ENCODE peak calls at places on chromosomes 2 and 18, in four cellular contexts. X is A549, M is GM12878, F is K562. N is an unnamed sample.

GRCh38 chr2:155310589-155310988 is 612.1 kb downstream of the KCNJ3 start:
- DNase-seq in M (no peak), X (peak), F (peak), N (no peak)

GRCh38 chr2:223908304-223909047 is 36.7 kb downstream of the WDFY1 start:
- DNase-seq in M (no peak), F (no peak), X (no peak), N (peak)

GRCh38 chr2:70732736-70733427 is 35.1 kb downstream of the ADD2 start:
- DNase-seq in X (no peak), M (no peak), F (no peak), N (no peak)

GRCh38 chr2:219002395-219003266 is 9.4 kb upstream of the CRYBA2 start:
- DNase-seq in F (peak), M (no peak), X (peak), N (peak)

GRCh38 chr2:136247204-136247990 is 129.4 kb upstream of the CXCR4 start:
- DNase-seq in M (no peak), F (peak), X (no peak), N (peak)

GRCh38 chr2:209501579-209501978 is 77.7 kb downstream of the MAP2 start:
- DNase-seq in M (no peak), F (no peak), X (no peak), N (peak)

GRCh38 chr2:15096873-15097272 is 464.3 kb downstream of the NBAS start:
- DNase-seq in M (no peak), F (no peak), X (no peak), N (no peak)

GRCh38 chr2:236553522-236553921 is 16.1 kb upstream of the ACKR3 start:
- DNase-seq in M (no peak), F (no peak), X (no peak), N (no peak)

GRCh38 chr18:2903006-2903405 is 56.2 kb downstream of the EMILIN2 start:
- DNase-seq in X (no peak), M (no peak), F (peak), N (no peak)

GRCh38 chr18:11761553-11761952 is 72.5 kb downstream of the GNAL start:
- DNase-seq in X (no peak), F (peak), M (no peak), N (no peak)

GRCh38 chr2:152445791-152446201 is 110.8 kb downstream of the FMNL2 start:
- DNase-seq in X (peak), M (no peak), F (no peak), N (no peak)

GRCh38 chr2:187453078-187453641 is 5.1 kb upstream of the CALCRL start:
- DNase-seq in X (peak), M (no peak), F (peak), N (no peak)

GRCh38 chr18:3456686-3457069 is 6.7 kb downstream of the TGIF1 start:
- DNase-seq in X (no peak), F (no peak), M (no peak), N (no peak)

GRCh38 chr2:96945011-96945410 is 41.4 kb downstream of the FAM178B start:
- DNase-seq in F (no peak), X (no peak), M (no peak), N (no peak)

GRCh38 chr18:59514193-59514592 is 155.1 kb upstream of the LMAN1 start:
- DNase-seq in X (no peak), M (no peak), F (peak), N (no peak)

GRCh38 chr2:101012706-101013181 is 10.7 kb downstream of the RPL31 start:
- DNase-seq in F (peak), M (no peak), X (no peak), N (peak)

GRCh38 chr18:58721586-58722160 is 50.4 kb downstream of the MALT1 start:
- DNase-seq in F (no peak), M (no peak), X (no peak), N (no peak)

GRCh38 chr2:579961-580360 is 97.2 kb downstream of the TMEM18 start:
- DNase-seq in X (no peak), F (no peak), M (no peak), N (no peak)

GRCh38 chr18:24094561-24094960 is 44.3 kb upstream of the CABYR start:
- DNase-seq in X (no peak), F (no peak), M (no peak), N (no peak)

GRCh38 chr2:220134756-220135534 is 507.5 kb downstream of the SLC4A3 start:
- DNase-seq in X (no peak), M (no peak), F (no peak), N (no peak)

GRCh38 chr2:238337846-238338245 is 17.5 kb downstream of the TRAF3IP1 start:
- DNase-seq in F (no peak), X (no peak), M (no peak), N (no peak)

GRCh38 chr18:74511823-74512222 is 15.7 kb downstream of the CNDP2 start:
- DNase-seq in M (no peak), X (no peak), F (no peak), N (no peak)

GRCh38 chr18:10142056-10142455 is 228.2 kb downstream of the VAPA start:
- DNase-seq in X (no peak), F (no peak), M (no peak), N (no peak)

GRCh38 chr2:61356261-61356957 is 114.5 kb downstream of the USP34 start:
- DNase-seq in M (no peak), X (no peak), F (no peak), N (no peak)

GRCh38 chr2:76958749-76959148 is 563.4 kb downstream of the LRRTM4 start:
- DNase-seq in F (peak), M (no peak), X (no peak), N (no peak)

GRCh38 chr18:58015045-58015444 is 29.0 kb upstream of the NEDD4L start:
- DNase-seq in X (no peak), F (no peak), M (peak), N (no peak)

GRCh38 chr18:76495435-76496199 is 575 bp upstream of the ZNF516 start:
- DNase-seq in F (no peak), X (peak), M (no peak), N (peak)

GRCh38 chr2:234954551-234954992 is 2.8 kb downstream of the SH3BP4 start:
- DNase-seq in X (no peak), M (no peak), F (no peak), N (peak)

GRCh38 chr2:191386938-191387536 is 141.8 kb downstream of the MYO1B start:
- DNase-seq in X (no peak), F (no peak), M (no peak), N (no peak)

GRCh38 chr2:240335061-240335460 is 100.4 kb upstream of the GPC1 start:
- DNase-seq in X (no peak), M (no peak), F (no peak), N (no peak)

GRCh38 chr2:240333985-240334384 is 101.5 kb upstream of the GPC1 start:
- DNase-seq in F (no peak), X (no peak), M (no peak), N (peak)

GRCh38 chr2:240338274-240338673 is 97.2 kb upstream of the GPC1 start:
- DNase-seq in X (no peak), M (no peak), F (no peak), N (no peak)

GRCh38 chr2:240339411-240340360 is 95.8 kb upstream of the GPC1 start:
- DNase-seq in F (no peak), M (no peak), X (no peak), N (no peak)

DNA sequence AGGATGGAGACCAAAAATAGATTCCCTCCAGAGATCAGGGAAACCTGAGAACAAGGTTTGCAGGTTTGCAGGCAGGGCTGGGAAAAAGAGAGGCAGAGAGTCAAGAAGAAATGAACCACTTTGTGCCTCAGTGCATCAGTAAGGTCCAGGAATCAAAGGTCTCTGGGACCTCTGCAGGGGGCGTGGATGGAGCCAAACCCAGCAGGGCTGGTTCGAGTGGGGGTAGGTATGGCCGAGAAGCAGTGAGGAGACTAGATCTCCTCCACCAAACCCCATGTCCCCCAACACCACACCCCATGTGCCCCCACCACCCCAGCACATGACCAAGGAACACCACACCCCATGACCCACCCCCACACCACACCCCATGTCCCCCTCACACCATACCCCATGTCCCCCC is 98.4 kb upstream of the GPC1 start:
- DNase-seq in X (no peak), M (no peak), F (no peak), N (no peak)
- TF ChIP-seq POLR2A in X (no peak), M (no peak), F (no peak), N (no peak)

GRCh38 chr2:215430528-215431187 is 5.2 kb downstream of the FN1 start:
- DNase-seq in X (no peak), F (no peak), M (no peak), N (no peak)
- H3K4me3 ChIP-seq in X (no peak), F (no peak), M (no peak), N (no peak)

DNA sequence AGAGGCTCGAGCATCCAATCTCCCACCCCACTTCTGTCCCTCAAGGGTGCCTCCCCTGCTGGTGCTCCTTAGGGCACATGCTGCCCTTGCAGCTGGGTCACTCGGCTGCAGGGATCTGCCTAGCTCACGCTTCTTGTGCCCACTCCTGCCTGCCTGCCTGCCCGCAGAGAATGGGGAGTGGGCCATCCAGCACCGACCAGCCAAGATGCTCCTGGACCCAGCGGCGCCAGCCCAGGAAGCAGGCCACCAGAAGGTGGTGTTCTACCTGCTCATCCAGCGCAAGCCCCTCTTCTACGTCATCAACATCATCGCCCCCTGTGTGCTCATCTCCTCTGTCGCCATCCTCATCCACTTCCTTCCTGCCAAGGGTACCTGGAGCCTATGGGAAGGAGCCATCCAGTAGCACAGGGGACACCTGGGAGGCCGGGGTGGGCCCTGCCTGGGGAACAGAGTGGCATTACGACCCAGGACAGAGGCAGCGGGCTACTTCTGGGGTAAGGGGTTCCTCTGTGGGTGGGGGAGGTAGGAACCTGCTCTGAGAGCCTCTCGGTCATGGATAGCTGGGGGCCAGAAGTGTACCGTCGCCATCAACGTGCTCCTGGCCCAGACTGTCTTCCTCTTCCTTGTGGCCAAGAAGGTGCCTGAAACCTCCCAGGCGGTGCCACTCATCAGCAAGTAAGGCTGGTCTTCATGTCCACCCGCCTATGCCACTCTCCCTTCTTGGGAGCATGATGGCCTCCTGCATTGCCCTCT is 3.4 kb downstream of the CHRNG start:
- DNase-seq in M (no peak), X (no peak), F (no peak), N (no peak)
- TF ChIP-seq POLR2A in M (peak), X (peak), F (peak), N (no peak)

DNA sequence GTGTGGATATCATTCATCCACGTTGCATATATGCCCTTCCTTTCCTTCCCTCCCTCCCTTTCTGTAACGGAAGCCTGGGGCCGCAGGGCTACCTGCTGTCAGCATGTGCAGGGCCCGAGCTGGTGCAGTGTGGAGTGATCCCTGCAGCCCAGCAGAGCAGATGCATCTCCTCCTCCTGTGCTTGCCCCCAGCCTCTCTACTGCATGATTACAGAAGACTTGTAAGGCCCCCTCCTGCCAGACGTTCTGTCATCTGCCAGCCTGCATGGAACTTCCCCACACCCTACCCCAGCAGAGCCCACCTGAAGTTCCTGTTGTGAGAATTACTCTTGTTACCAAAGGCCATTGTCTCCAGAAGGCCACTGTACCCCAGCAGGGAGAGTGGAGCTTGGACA is 67.5 kb upstream of the FOSL2 start:
- DNase-seq in F (no peak), X (no peak), M (no peak), N (no peak)
- H3K4me3 ChIP-seq in F (no peak), X (no peak), M (no peak), N (no peak)

DNA sequence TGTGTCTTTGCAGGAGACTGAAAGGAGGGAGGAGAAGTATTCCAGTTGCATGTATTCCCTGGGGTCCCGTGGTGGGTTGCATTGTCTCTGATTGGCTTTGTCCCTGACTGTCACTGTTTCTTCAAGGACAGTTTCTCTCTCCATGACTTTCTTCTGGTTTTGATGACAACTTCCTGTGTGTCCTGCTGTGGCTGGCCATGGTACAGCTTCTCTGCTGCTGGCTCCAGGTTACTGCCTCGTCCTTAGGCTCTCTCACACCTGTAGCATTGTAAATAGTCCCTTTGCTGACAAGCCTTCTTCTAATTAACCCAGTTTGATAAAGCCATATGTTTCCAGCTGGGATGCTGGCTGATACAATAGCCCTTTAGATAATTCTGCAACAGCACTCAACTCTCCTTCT is 129.0 kb downstream of the LPIN1 start:
- DNase-seq in F (no peak), M (no peak), X (no peak), N (no peak)
- TF ChIP-seq POLR2A in F (no peak), M (no peak), X (no peak), N (no peak)

GRCh38 chr2:46984642-46985476 is 69.3 kb upstream of the MCFD2 start:
- DNase-seq in F (peak), X (peak), M (peak), N (peak)
- H3K4me3 ChIP-seq in F (no peak), X (peak), M (peak), N (no peak)